ENCODE peak calls at places on chromosomes 12 and 14, in six cellular contexts. K is K562, S is GM12878, Z is H1, T is SK-N-SH, R is HepG2. M is an unnamed sample.

GRCh38 chr12:120614873-120615272 is 25.6 kb upstream of the CABP1 start:
- DNase-seq in S (no peak), K (no peak), R (no peak), Z (no peak), T (no peak), M (no peak)

GRCh38 chr14:52937869-52938268 is 13.0 kb downstream of the FERMT2 start:
- DNase-seq in Z (no peak), R (no peak), T (no peak), S (no peak), K (no peak), M (no peak)

GRCh38 chr14:92586001-92586947 is 72.7 kb downstream of the RIN3 start:
- DNase-seq in R (no peak), S (peak; percentile 76), Z (no peak), T (no peak), K (no peak), M (peak; percentile 63)

GRCh38 chr12:18632848-18633247 is 105.0 kb downstream of the PLCZ1 start:
- DNase-seq in S (no peak), Z (no peak), K (no peak), T (no peak), R (no peak), M (no peak)

GRCh38 chr12:77104792-77105191 is 39.4 kb upstream of the E2F7 start:
- DNase-seq in Z (no peak), T (no peak), S (no peak), K (no peak), R (no peak), M (no peak)

GRCh38 chr12:105721051-105721825 is 390.7 kb downstream of the C12orf75 start:
- DNase-seq in K (no peak), T (no peak), Z (no peak), S (peak; percentile 38), R (no peak), M (no peak)

GRCh38 chr12:1777798-1778197 is 42.6 kb upstream of the LRTM2 start:
- DNase-seq in S (no peak), T (no peak), K (no peak), Z (no peak), R (no peak), M (no peak)

GRCh38 chr12:91180577-91180976 is 2.0 kb downstream of the DCN start:
- DNase-seq in T (peak; percentile 7), K (no peak), R (no peak), S (no peak), Z (no peak), M (no peak)

GRCh38 chr12:44571031-44571550 is 305.0 kb downstream of the NELL2 start:
- DNase-seq in R (no peak), K (no peak), T (no peak), Z (no peak), S (no peak), M (no peak)

GRCh38 chr12:114767906-114768697 is 84.1 kb upstream of the TBX3 start:
- DNase-seq in Z (no peak), R (peak; percentile 53), T (no peak), S (no peak), K (no peak), M (no peak)

GRCh38 chr14:37452323-37452722 is 142.7 kb downstream of the FOXA1 start:
- DNase-seq in Z (no peak), K (no peak), R (no peak), S (no peak), T (no peak), M (no peak)

GRCh38 chr12:7142057-7142644 is 12.0 kb downstream of the CLSTN3 start:
- DNase-seq in K (peak; percentile 53), S (no peak), T (peak; percentile 66), R (peak; percentile 41), Z (no peak), M (peak; percentile 66)

GRCh38 chr14:64501326-64502171 is 2.1 kb downstream of the ZBTB25 start:
- DNase-seq in R (peak; percentile 55), S (no peak), Z (no peak), T (peak; percentile 58), K (no peak), M (no peak)

GRCh38 chr12:59632408-59632807 is 36.6 kb downstream of the SLC16A7 start:
- DNase-seq in T (no peak), K (no peak), S (no peak), Z (no peak), R (no peak), M (no peak)

GRCh38 chr12:48580831-48581230 is 11.0 kb upstream of the LALBA start:
- DNase-seq in S (no peak), T (no peak), K (no peak), R (no peak), Z (no peak), M (no peak)

GRCh38 chr14:87250992-87251391 is 742.0 kb downstream of the GALC start:
- DNase-seq in S (no peak), R (no peak), T (no peak), K (no peak), Z (no peak), M (no peak)

GRCh38 chr14:81062816-81063215 is 107.4 kb downstream of the TSHR start:
- DNase-seq in K (peak; percentile 8), S (peak; percentile 1), R (peak; percentile 10), Z (peak; percentile 7), T (peak; percentile 11), M (peak; percentile 28)

GRCh38 chr12:12379831-12380730 is 23.2 kb downstream of the BORCS5 start:
- DNase-seq in K (no peak), Z (no peak), S (no peak), R (no peak), T (no peak), M (peak; percentile 47)

GRCh38 chr14:104745431-104745830 is 7.5 kb upstream of the SIVA1 start:
- DNase-seq in K (no peak), R (no peak), T (no peak), Z (no peak), S (no peak), M (no peak)

GRCh38 chr12:49515266-49515665 is 23.6 kb upstream of the KCNH3 start:
- DNase-seq in T (no peak), K (no peak), R (no peak), Z (no peak), S (no peak), M (no peak)

GRCh38 chr12:118641249-118641648 is 264.9 kb downstream of the SUDS3 start:
- DNase-seq in K (peak; percentile 44), R (no peak), Z (no peak), T (no peak), S (no peak), M (no peak)

GRCh38 chr12:105935106-105935505 is 203.6 kb downstream of the NUAK1 start:
- DNase-seq in Z (no peak), S (no peak), K (no peak), T (no peak), R (no peak), M (no peak)

GRCh38 chr14:44531648-44532047 is 24.6 kb upstream of the FSCB start:
- DNase-seq in S (no peak), Z (no peak), T (no peak), R (no peak), K (no peak), M (no peak)

GRCh38 chr14:44528180-44528579 is 21.1 kb upstream of the FSCB start:
- DNase-seq in T (no peak), S (no peak), K (no peak), R (no peak), Z (no peak), M (no peak)

GRCh38 chr14:44530482-44530881 is 23.4 kb upstream of the FSCB start:
- DNase-seq in Z (no peak), R (no peak), K (no peak), T (no peak), S (no peak), M (no peak)

GRCh38 chr14:44529026-44529425 is 21.9 kb upstream of the FSCB start:
- DNase-seq in S (no peak), R (no peak), Z (no peak), K (no peak), T (no peak), M (no peak)
- TF ChIP-seq GABPA in S (no peak), R (no peak), Z (no peak), K (no peak), T (no peak), M (no peak)

DNA sequence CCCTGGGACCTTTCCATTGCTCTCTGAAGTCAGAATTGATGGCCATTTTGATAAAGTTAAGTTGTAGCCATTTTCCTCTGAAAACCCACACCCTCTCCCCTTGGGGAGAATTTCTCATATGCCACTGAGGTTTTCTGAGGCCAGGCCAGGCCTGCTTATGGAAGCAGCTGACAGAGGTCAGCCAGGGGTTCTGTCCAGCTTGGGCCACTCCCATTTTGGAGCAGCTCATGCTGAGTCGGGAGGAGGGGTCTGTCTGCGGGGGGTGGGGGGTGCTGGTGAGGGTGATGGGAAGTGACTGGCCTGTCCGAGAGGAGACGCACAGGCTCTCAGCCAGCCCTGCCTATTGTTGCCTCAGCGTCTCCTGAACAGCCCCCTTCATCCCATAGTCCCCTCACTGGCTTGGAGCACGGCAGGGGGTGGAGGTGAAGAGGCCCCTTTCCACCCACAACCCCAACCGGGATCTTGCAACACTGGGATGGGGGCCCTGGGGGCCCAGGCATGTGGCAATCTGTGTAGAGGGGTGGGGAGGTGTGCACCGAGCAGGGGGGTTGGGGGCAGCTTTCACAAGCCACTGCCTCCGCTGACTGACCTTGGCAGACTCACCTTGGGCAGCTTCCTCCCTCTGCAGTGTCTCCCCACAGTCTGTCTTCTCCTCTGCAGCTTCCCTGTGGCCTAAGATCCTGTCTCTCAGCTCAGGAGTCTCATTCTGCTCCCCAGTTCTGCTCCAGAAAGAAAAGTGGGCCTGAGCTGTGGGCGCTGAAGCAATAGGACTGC is 5.5 kb downstream of the CEBPE start:
- DNase-seq in Z (no peak), T (no peak), S (no peak), K (peak; percentile 52), R (no peak), M (peak; percentile 98)
- H3K4me3 ChIP-seq in Z (no peak overlapping the region), T (no peak overlapping the region), S (no peak overlapping the region), K (no peak overlapping the region), R (peak overlapping the region; percentile 4), M (no peak overlapping the region)

DNA sequence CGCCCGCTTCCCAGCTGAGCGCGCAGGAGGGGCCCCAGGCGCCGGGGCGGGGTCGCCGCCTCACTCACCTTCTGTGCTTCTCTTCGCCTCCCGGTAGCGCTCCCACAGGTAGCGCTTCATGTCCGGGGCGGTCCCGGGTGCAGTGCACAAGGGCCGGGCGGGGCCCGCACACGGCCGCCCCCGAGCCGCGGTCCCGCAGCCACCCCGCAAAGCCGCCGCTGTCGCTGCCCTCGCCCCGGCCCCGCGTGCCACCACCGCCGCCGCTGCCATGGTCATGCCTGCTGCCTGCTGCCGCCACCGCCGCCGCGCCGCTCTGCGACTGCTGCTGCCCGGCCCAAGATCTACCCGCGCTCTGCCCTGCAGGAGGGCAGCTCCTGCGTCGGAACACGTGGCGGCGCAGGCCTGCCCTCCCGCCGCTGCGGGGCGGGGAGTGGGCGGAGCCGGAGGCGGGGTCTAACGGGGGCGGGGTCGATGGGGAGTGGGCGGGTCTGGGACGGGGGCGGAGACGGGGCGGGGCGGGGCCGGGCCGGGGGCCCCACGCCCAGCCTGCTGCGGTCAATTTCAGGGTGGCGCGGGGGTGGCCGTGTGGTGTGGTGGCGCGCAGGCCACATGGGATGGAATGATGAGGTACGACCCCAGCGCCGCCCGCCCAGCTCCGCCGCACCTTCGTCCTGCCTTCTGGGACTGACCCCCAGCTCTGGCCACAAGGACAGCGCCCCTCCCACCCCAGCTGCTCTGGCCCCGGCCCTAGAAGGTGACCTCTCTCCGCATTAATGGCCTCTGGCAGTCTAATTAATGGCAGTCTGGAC is at the start of gene NT5DC3:
- DNase-seq in Z (peak; percentile 60), T (peak; percentile 97), K (peak; percentile 93), R (peak; percentile 63), S (peak; percentile 37), M (peak; percentile 80)
- TF ChIP-seq POLR2AphosphoS5 in Z (peak; percentile 97), T (peak; percentile 84), K (peak; percentile 58), R (peak; percentile 81), S (peak; percentile 63), M (peak; percentile 86)

DNA sequence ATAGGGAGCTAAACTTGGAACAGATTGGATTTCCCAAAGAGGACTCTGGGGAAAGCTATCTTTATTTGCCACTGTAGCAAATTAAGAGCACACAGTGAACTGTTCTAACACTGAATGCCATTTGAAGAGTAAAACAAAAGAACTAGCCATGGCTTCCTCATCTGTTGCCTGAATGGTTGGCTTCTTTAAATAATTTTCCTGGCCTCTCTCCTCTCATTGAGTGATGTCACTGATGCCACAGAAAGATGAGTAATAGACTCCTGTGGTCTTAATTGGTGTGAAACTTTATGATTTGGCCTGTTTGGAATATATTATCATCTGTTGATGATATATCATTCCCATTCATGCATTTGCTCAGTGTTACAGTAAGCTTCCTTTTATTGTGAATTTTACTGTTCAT is 42.5 kb downstream of the WDR20 start:
- DNase-seq in S (no peak), K (no peak), T (no peak), Z (no peak), R (no peak), M (no peak)
- TF ChIP-seq GABPA in S (no peak), K (no peak), T (no peak), Z (no peak), R (no peak), M (no peak)

M was measured in HL-60.